ENCODE peak calls at places on chromosomes 7 and 10, in seven cellular contexts. N is WTC11, V is bronchial epithelial cell, G is mucosa of descending colon, A is tibial nerve, Q is fibroblast of lung, M is brain microvascular endothelial cell. C is an unnamed sample.

GRCh38 chr7:41033526-41033925 is 669.4 kb downstream of the INHBA start:
- DNase-seq in N (no peak), V (peak; percentile 66), G (no peak), M (no peak), Q (no peak), A (no peak), C (no peak)

GRCh38 chr10:6624392-6624791 is 44.3 kb upstream of the PRKCQ start:
- DNase-seq in G (no peak), M (no peak), Q (no peak), N (no peak), A (no peak), V (no peak), C (no peak)

GRCh38 chr7:123797673-123798526 is 47.1 kb upstream of the HYAL4 start:
- DNase-seq in N (no peak), G (no peak), M (peak; percentile 59), Q (peak; percentile 94), A (no peak), V (peak; percentile 99), C (peak; percentile 95)

GRCh38 chr7:16113058-16113457 is 308.3 kb downstream of the CRPPA start:
- DNase-seq in G (no peak), V (no peak), M (no peak), A (no peak), N (no peak), Q (no peak), C (no peak)

GRCh38 chr7:31692451-31692850 is 5.4 kb downstream of the PPP1R17 start:
- DNase-seq in G (no peak), V (no peak), Q (no peak), N (no peak), M (no peak), A (no peak), C (no peak)

GRCh38 chr7:101862280-101863220 is 45.1 kb downstream of the CUX1 start:
- DNase-seq in G (no peak), M (no peak), Q (peak; percentile 34), A (no peak), N (no peak), V (no peak), C (no peak)

GRCh38 chr10:13707156-13707881 is 120.6 kb downstream of the PRPF18 start:
- DNase-seq in V (peak; percentile 80), A (peak; percentile 66), Q (peak; percentile 95), M (peak; percentile 85), G (peak; percentile 78), N (peak; percentile 70), C (no peak)

GRCh38 chr10:91493313-91493712 is 83.2 kb downstream of the HECTD2 start:
- DNase-seq in Q (peak; percentile 79), N (no peak), M (no peak), A (no peak), V (peak; percentile 66), G (no peak), C (peak; percentile 43)

GRCh38 chr7:1458676-1459511 is at the start of gene MICALL2:
- DNase-seq in N (no peak), G (peak; percentile 80), A (peak; percentile 61), V (peak; percentile 63), M (peak; percentile 85), Q (peak; percentile 85), C (peak; percentile 93)

GRCh38 chr10:68231916-68232315 is at the start of gene ATOH7:
- DNase-seq in G (peak; percentile 25), A (no peak), M (no peak), V (no peak), Q (no peak), N (peak; percentile 33), C (no peak)

GRCh38 chr10:97065128-97065527 is 120.6 kb downstream of the SLIT1 start:
- DNase-seq in A (no peak), Q (no peak), M (no peak), V (peak; percentile 80), N (no peak), G (no peak), C (no peak)

GRCh38 chr7:5564894-5565293 is 141.3 kb upstream of the TNRC18 start:
- DNase-seq in N (no peak), Q (no peak), G (no peak), A (no peak), V (no peak), M (no peak), C (no peak)

GRCh38 chr10:103734731-103735130 is 120.6 kb downstream of the SH3PXD2A start:
- DNase-seq in A (no peak), Q (no peak), V (no peak), N (no peak), M (no peak), G (no peak), C (no peak)

GRCh38 chr10:103739039-103739764 is 116.2 kb downstream of the SH3PXD2A start:
- DNase-seq in V (peak; percentile 64), M (peak; percentile 85), N (no peak), G (no peak), A (no peak), Q (peak; percentile 94), C (peak; percentile 60)

GRCh38 chr10:103737735-103738367 is 117.5 kb downstream of the SH3PXD2A start:
- DNase-seq in V (no peak), M (no peak), N (no peak), Q (no peak), G (no peak), A (no peak), C (no peak)

GRCh38 chr10:103736044-103736443 is 119.3 kb downstream of the SH3PXD2A start:
- DNase-seq in V (peak; percentile 79), N (no peak), M (no peak), G (no peak), Q (no peak), A (no peak), C (no peak)

GRCh38 chr10:103736763-103737162 is 118.6 kb downstream of the SH3PXD2A start:
- DNase-seq in N (peak; percentile 83), G (no peak), A (no peak), M (peak; percentile 31), V (peak; percentile 86), Q (no peak), C (peak; percentile 72)
- TF ChIP-seq CTCF in N (no peak), G (no peak), A (no peak), M (peak; percentile 12), V (peak; percentile 25), Q (no peak), C (no peak)

DNA sequence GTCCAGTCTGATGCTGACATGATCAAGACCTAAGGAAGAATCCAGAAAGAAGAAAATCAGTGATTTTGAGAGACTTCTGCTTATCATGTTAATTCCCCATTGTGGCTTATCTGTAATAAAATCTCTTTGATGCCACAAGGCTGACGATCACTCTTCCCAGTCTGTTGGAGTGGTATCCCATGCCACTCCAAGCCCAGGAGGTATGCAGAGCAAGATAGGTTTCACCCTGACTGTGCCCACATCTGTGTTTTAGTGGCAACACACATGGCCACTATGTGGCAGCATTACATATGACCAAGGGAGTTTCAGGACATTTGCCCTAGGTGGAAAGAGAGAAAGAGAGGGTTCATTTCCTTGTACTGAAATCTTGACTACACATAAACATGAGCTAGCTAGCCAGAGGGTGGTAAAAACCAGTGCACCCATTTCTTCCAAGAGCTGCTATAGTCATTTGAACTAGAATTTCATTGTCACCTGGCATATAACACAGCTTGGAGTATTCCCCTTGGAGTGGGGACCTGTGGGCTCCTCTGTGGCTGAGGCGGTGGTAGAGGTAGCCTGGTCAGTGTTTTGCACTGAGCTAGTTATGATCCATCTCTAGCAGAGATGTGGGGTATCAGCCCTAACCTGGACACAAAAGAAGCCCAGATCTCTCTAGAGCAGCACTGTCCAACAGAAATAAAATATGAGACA is 20.8 kb downstream of the LAMB4 start:
- DNase-seq in V (peak; percentile 46), A (no peak), M (no peak), N (no peak), G (no peak), Q (peak; percentile 35), C (peak; percentile 57)
- TF ChIP-seq CTCF in V (peak; percentile 49), A (peak; percentile 19), M (peak; percentile 65), N (no peak), G (no peak), Q (peak; percentile 27), C (peak; percentile 21)

GRCh38 chr7:80699656-80700318 is 61.3 kb downstream of the CD36 start:
- DNase-seq in G (no peak), Q (peak; percentile 64), N (no peak), A (no peak), M (no peak), V (no peak), C (peak; percentile 51)

GRCh38 chr7:80703272-80703671 is 64.8 kb downstream of the CD36 start:
- DNase-seq in Q (no peak), V (no peak), N (no peak), A (no peak), G (no peak), M (peak; percentile 22), C (no peak)

GRCh38 chr7:80699030-80699638 is 60.7 kb downstream of the CD36 start:
- DNase-seq in V (peak; percentile 58), N (no peak), Q (peak; percentile 73), M (no peak), A (no peak), G (no peak), C (peak; percentile 69)
- TF ChIP-seq CTCF in V (peak; percentile 40), N (peak; percentile 53), Q (peak; percentile 35), M (peak; percentile 21), A (peak; percentile 86), G (peak; percentile 14), C (peak; percentile 63)

GRCh38 chr10:32953277-32953927 is 4.6 kb downstream of the ITGB1 start:
- DNase-seq in Q (no peak), N (no peak), A (no peak), M (no peak), V (no peak), G (no peak), C (no peak)

GRCh38 chr10:32954545-32955298 is 3.3 kb downstream of the ITGB1 start:
- DNase-seq in G (no peak), N (no peak), Q (no peak), A (no peak), M (no peak), V (no peak), C (no peak)

GRCh38 chr10:32952541-32953276 is 5.3 kb downstream of the ITGB1 start:
- DNase-seq in V (no peak), N (no peak), M (no peak), A (no peak), G (no peak), Q (no peak), C (no peak)

GRCh38 chr10:32955299-32955772 is 2.7 kb downstream of the ITGB1 start:
- DNase-seq in N (no peak), A (no peak), M (no peak), Q (no peak), V (no peak), G (no peak), C (no peak)

GRCh38 chr10:32954080-32954479 is 4.0 kb downstream of the ITGB1 start:
- DNase-seq in M (no peak), A (no peak), V (no peak), Q (no peak), N (no peak), G (no peak), C (no peak)
- TF ChIP-seq CTCF in M (peak; percentile 21), A (no peak), V (no peak), Q (no peak), N (no peak), G (no peak), C (no peak)

C was measured in MCF 10A.